ENCODE peak calls at places on chromosomes 3 and 15, in six cellular contexts. W is neural progenitor cell, Y is hepatocyte, D is GM23248, L is HCT116, G is GM23338. M is an unnamed sample.

GRCh38 chr3:4491873-4492239 is 1.3 kb upstream of the ITPR1 start:
- DNase-seq in W (no peak), Y (no peak), D (no peak), L (no peak), G (no peak), M (no peak)

GRCh38 chr3:159169828-159170227 is 368.0 kb downstream of the MFSD1 start:
- DNase-seq in W (no peak), Y (no peak), D (peak; percentile 94), L (no peak), G (no peak), M (no peak)

GRCh38 chr3:134357261-134357913 is 16.9 kb downstream of the AMOTL2 start:
- DNase-seq in W (no peak), Y (no peak), D (peak; percentile 74), L (no peak), G (no peak), M (no peak)

GRCh38 chr3:32423956-32424558 is 32.4 kb downstream of the CMTM7 start:
- DNase-seq in W (no peak), Y (no peak), D (no peak), L (no peak), G (no peak), M (peak; percentile 46)

GRCh38 chr3:150890320-150890719 is 14.9 kb downstream of the MINDY4B start:
- DNase-seq in W (no peak), Y (no peak), D (peak; percentile 59), L (no peak), G (no peak), M (no peak)

GRCh38 chr3:114320251-114320650 is 26.4 kb downstream of the TIGIT start:
- DNase-seq in W (no peak), Y (no peak), D (peak; percentile 21), L (no peak), G (no peak), M (no peak)

GRCh38 chr3:53161820-53162671 is 1.0 kb downstream of the PRKCD start:
- DNase-seq in W (peak; percentile 76), Y (peak; percentile 63), D (peak; percentile 65), L (no peak), G (peak; percentile 78), M (peak; percentile 71)

GRCh38 chr15:36996121-36996520 is 104.2 kb downstream of the MEIS2 start:
- DNase-seq in W (peak; percentile 8), Y (no peak), D (no peak), L (no peak), G (no peak), M (no peak)

GRCh38 chr15:69324031-69324430 is 25.3 kb downstream of the PAQR5 start:
- DNase-seq in W (peak; percentile 12), Y (peak; percentile 29), D (peak; percentile 10), L (no peak), G (no peak), M (no peak)

GRCh38 chr3:172098698-172099494 is 59.5 kb downstream of the FNDC3B start:
- DNase-seq in W (peak; percentile 59), Y (no peak), D (no peak), L (no peak), G (peak; percentile 80), M (no peak)

GRCh38 chr3:40237892-40238571 is 71.5 kb upstream of the EIF1B start:
- DNase-seq in W (peak; percentile 78), Y (peak; percentile 26), D (peak; percentile 44), L (no peak), G (peak; percentile 73), M (no peak)

GRCh38 chr3:53753518-53754183 is 92.6 kb downstream of the CHDH start:
- DNase-seq in W (no peak), Y (no peak), D (no peak), L (no peak), G (no peak), M (peak; percentile 18)

GRCh38 chr3:98695816-98696215 is 67.3 kb upstream of the ST3GAL6 start:
- DNase-seq in W (no peak), Y (no peak), D (peak; percentile 5), L (no peak), G (no peak), M (no peak)

GRCh38 chr3:70603103-70603502 is 290.7 kb upstream of the MDFIC2 start:
- DNase-seq in W (no peak), Y (no peak), D (no peak), L (no peak), G (no peak), M (no peak)

GRCh38 chr3:111582114-111582461 is 13.1 kb downstream of the ZBED2 start:
- DNase-seq in W (no peak), Y (peak; percentile 62), D (peak; percentile 87), L (peak; percentile 63), G (no peak), M (no peak)

DNA sequence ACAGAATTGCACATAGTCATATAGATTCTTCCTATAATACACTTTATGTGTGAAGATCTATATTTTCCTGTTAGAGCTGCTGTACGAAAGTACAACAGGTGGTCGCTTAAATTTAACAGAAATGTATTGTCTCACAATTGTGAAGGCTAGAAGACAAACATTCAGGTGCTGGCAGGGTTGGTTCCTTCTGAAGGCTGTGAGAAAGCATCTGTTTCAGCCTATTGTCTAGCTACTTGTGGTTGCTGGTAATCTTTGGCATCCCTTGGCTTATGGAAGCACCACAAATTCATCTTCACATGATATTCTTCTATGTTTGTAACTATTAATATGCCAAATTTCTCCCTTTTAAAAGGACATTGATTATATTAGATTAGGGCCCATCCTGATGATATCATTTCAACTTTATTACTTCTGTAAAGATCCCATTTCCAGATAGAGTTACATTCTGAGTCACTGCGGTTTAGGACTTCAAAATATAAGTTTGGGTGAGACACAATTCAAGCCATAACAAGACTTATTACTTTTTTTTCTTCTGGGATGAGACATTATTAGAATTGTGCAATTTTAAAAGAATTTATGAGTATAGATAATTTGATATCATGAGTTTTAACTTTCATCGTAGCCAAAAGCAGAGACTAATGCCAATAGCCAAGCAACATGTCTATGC is 248.1 kb upstream of the BCHE start:
- DNase-seq in W (no peak), Y (no peak), D (no peak), L (no peak), G (no peak), M (no peak)
- H3K4me2 ChIP-seq in W (no peak overlapping the region), Y (no peak overlapping the region), D (no peak overlapping the region), L (no peak overlapping the region), G (no peak overlapping the region), M (no peak overlapping the region)

GRCh38 chr15:73196113-73196512 is 143.8 kb downstream of the NEO1 start:
- DNase-seq in W (no peak), Y (no peak), D (no peak), L (no peak), G (no peak), M (no peak)

DNA sequence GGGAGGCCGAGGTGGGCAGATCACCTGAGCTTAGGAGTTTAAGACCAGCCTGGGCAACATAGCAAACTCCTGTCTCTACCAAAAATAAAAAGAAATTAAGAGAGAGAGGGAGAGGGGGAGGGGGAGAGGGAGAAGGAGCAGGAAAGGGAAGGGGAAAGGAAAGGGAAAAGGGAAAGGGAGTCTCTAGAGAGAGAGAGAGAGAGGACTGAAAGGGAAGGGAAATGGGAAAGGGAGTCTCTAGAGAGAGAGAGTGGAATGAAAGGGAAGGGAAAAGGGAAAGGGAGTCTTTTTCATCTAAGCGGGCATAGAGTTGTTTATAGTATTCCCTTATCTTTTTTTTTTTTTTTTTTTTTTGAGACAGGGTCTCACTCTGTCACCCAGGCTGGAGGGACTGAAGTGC is 148.1 kb downstream of the NEO1 start:
- DNase-seq in W (no peak), Y (no peak), D (no peak), L (no peak), G (no peak), M (no peak)
- H3K27ac ChIP-seq in W (no peak overlapping the region), Y (no peak overlapping the region), D (no peak overlapping the region), L (no peak overlapping the region), G (no peak overlapping the region), M (no peak overlapping the region)

GRCh38 chr15:31266712-31267111 is 59.9 kb upstream of the KLF13 start:
- DNase-seq in W (peak; percentile 5), Y (peak; percentile 3), D (no peak), L (no peak), G (no peak), M (no peak)

GRCh38 chr15:31265871-31266711 is 60.5 kb upstream of the KLF13 start:
- DNase-seq in W (peak; percentile 3), Y (no peak), D (no peak), L (no peak), G (no peak), M (peak; percentile 95)

GRCh38 chr15:31263751-31264533 is 62.7 kb upstream of the KLF13 start:
- DNase-seq in W (peak; percentile 1), Y (no peak), D (no peak), L (no peak), G (no peak), M (peak; percentile 89)

GRCh38 chr15:31264534-31265089 is 62.0 kb upstream of the KLF13 start:
- DNase-seq in W (peak; percentile 1), Y (no peak), D (no peak), L (no peak), G (no peak), M (no peak)

DNA sequence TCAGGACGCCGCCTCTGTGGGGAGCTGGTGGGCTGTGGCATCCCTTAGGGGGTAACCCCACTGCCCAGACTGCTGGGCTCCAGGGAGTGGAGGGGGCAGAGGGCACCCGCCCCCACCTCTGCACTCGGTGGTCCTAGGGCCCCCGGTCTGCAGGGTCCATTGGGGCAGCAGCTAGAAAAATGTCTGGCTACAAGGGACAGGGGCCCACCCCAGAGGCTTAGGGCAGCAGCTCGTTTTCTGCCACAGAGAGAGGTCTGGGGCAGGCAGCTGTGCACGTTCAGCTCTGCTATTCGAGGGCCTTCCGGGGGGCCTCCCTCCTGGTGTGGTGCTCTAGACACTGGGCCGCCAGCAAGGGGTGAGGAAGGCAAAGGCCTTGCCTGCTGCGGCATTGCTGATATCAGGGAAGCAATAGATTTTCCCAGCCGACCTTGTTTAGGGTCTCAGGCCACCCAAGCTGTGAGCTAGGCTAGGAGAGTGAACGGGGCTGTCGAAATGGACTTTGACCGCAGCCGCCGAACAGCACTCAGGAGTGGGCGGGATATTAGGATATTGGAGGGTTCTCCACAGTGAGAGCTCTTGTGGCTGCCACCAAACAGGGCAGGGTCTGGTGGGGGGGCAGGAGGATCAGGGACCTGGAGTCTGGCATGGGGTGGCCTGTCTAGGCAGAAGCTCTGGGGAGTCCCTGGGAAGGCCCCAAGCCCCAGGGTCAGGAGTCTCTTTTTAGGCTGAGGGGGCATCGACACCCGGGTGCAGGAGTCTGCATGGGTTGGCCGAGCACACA is 61.4 kb upstream of the KLF13 start:
- DNase-seq in W (peak; percentile 9), Y (peak; percentile 46), D (no peak), L (no peak), G (no peak), M (peak; percentile 84)
- TF ChIP-seq EZH2phosphoT487 in W (no peak), Y (no peak), D (no peak), L (no peak), G (no peak), M (no peak)

GRCh38 chr3:66038384-66038725 is 363 bp downstream of the MAGI1 start:
- DNase-seq in W (no peak), Y (peak; percentile 87), D (peak; percentile 86), L (no peak), G (no peak), M (no peak)

GRCh38 chr3:66038726-66039589 is at the start of gene MAGI1:
- DNase-seq in W (peak; percentile 98), Y (peak; percentile 97), D (peak; percentile 97), L (peak; percentile 88), G (peak; percentile 97), M (peak; percentile 81)

GRCh38 chr3:66041116-66041515 is 2.4 kb upstream of the MAGI1 start:
- DNase-seq in W (no peak), Y (no peak), D (peak; percentile 85), L (no peak), G (no peak), M (no peak)

GRCh38 chr3:66037986-66038369 is 740 bp downstream of the MAGI1 start:
- DNase-seq in W (peak; percentile 40), Y (peak; percentile 38), D (peak; percentile 58), L (no peak), G (no peak), M (peak; percentile 19)

GRCh38 chr3:66039590-66039887 is 821 bp upstream of the MAGI1 start:
- DNase-seq in W (peak; percentile 71), Y (peak; percentile 68), D (peak; percentile 85), L (no peak), G (peak; percentile 74), M (no peak)
- H3K4me2 ChIP-seq in W (peak overlapping the region; percentile 90), Y (peak overlapping the region; percentile 88), D (peak overlapping the region; percentile 95), L (peak overlapping the region; percentile 91), G (peak overlapping the region; percentile 88), M (no peak overlapping the region)